ENCODE peak calls at places on chromosomes 16 and 17, in seven cellular contexts. One of them, this sample, is unnamed.

GRCh38 chr17:73354423-73355284 is 42.9 kb upstream of the CDC42EP4 start:
- DNase-seq in cardiac fibroblast: no peak
- DNase-seq in stimulated activated CD8-positive, alpha-beta memory T cell treated with anti-CD3 and anti-CD28 coated beads, Interleukin-15, amount 100 ng/mL, for 24 hours: no peak
- DNase-seq in NCI-H526 treated with DMSO at 0.1 percent for 48 hours: no peak
- DNase-seq in stimulated activated effector memory CD8-positive, alpha-beta T cell treated with anti-CD3 and anti-CD28 coated beads, Interleukin-12 subunit alpha, Interleukin-12 subunit beta, amount 100 ng/mL, for 72 hours: no peak
- DNase-seq in NCI-H1436: no peak
- DNase-seq in GM13977: no peak
- DNase-seq in this sample: no peak

GRCh38 chr16:67537636-67538591 is 9.3 kb downstream of the RIPOR1 start:
- DNase-seq in NCI-H526 treated with DMSO at 0.1 percent for 48 hours: no peak
- DNase-seq in GM13977: peak
- DNase-seq in stimulated activated CD8-positive, alpha-beta memory T cell treated with anti-CD3 and anti-CD28 coated beads, Interleukin-15, amount 100 ng/mL, for 24 hours: no peak
- DNase-seq in stimulated activated effector memory CD8-positive, alpha-beta T cell treated with anti-CD3 and anti-CD28 coated beads, Interleukin-12 subunit alpha, Interleukin-12 subunit beta, amount 100 ng/mL, for 72 hours: peak
- DNase-seq in NCI-H1436: no peak
- DNase-seq in cardiac fibroblast: no peak
- DNase-seq in this sample: peak

GRCh38 chr17:48726182-48726915 is 2.2 kb downstream of the HOXB13 start:
- DNase-seq in cardiac fibroblast: no peak
- DNase-seq in stimulated activated CD8-positive, alpha-beta memory T cell treated with anti-CD3 and anti-CD28 coated beads, Interleukin-15, amount 100 ng/mL, for 24 hours: no peak
- DNase-seq in NCI-H526 treated with DMSO at 0.1 percent for 48 hours: no peak
- DNase-seq in NCI-H1436: no peak
- DNase-seq in GM13977: no peak
- DNase-seq in stimulated activated effector memory CD8-positive, alpha-beta T cell treated with anti-CD3 and anti-CD28 coated beads, Interleukin-12 subunit alpha, Interleukin-12 subunit beta, amount 100 ng/mL, for 72 hours: no peak
- DNase-seq in this sample: no peak

GRCh38 chr16:56933828-56934598 is 2.1 kb downstream of the HERPUD1 start:
- DNase-seq in NCI-H1436: no peak
- DNase-seq in GM13977: no peak
- DNase-seq in stimulated activated effector memory CD8-positive, alpha-beta T cell treated with anti-CD3 and anti-CD28 coated beads, Interleukin-12 subunit alpha, Interleukin-12 subunit beta, amount 100 ng/mL, for 72 hours: no peak
- DNase-seq in stimulated activated CD8-positive, alpha-beta memory T cell treated with anti-CD3 and anti-CD28 coated beads, Interleukin-15, amount 100 ng/mL, for 24 hours: no peak
- DNase-seq in cardiac fibroblast: no peak
- DNase-seq in NCI-H526 treated with DMSO at 0.1 percent for 48 hours: no peak
- DNase-seq in this sample: no peak

GRCh38 chr16:3549906-3550305 is 27.3 kb downstream of the NLRC3 start:
- DNase-seq in cardiac fibroblast: no peak
- DNase-seq in NCI-H526 treated with DMSO at 0.1 percent for 48 hours: no peak
- DNase-seq in stimulated activated effector memory CD8-positive, alpha-beta T cell treated with anti-CD3 and anti-CD28 coated beads, Interleukin-12 subunit alpha, Interleukin-12 subunit beta, amount 100 ng/mL, for 72 hours: no peak
- DNase-seq in GM13977: no peak
- DNase-seq in NCI-H1436: no peak
- DNase-seq in stimulated activated CD8-positive, alpha-beta memory T cell treated with anti-CD3 and anti-CD28 coated beads, Interleukin-15, amount 100 ng/mL, for 24 hours: no peak
- DNase-seq in this sample: no peak

GRCh38 chr16:75580-76501 is 2.2 kb upstream of the MPG start:
- DNase-seq in stimulated activated CD8-positive, alpha-beta memory T cell treated with anti-CD3 and anti-CD28 coated beads, Interleukin-15, amount 100 ng/mL, for 24 hours: no peak
- DNase-seq in NCI-H526 treated with DMSO at 0.1 percent for 48 hours: no peak
- DNase-seq in stimulated activated effector memory CD8-positive, alpha-beta T cell treated with anti-CD3 and anti-CD28 coated beads, Interleukin-12 subunit alpha, Interleukin-12 subunit beta, amount 100 ng/mL, for 72 hours: no peak
- DNase-seq in cardiac fibroblast: peak
- DNase-seq in NCI-H1436: no peak
- DNase-seq in GM13977: no peak
- DNase-seq in this sample: no peak

GRCh38 chr17:3026125-3026855 is 37.1 kb downstream of the OR1D5 start:
- DNase-seq in NCI-H526 treated with DMSO at 0.1 percent for 48 hours: no peak
- DNase-seq in stimulated activated CD8-positive, alpha-beta memory T cell treated with anti-CD3 and anti-CD28 coated beads, Interleukin-15, amount 100 ng/mL, for 24 hours: no peak
- DNase-seq in cardiac fibroblast: no peak
- DNase-seq in stimulated activated effector memory CD8-positive, alpha-beta T cell treated with anti-CD3 and anti-CD28 coated beads, Interleukin-12 subunit alpha, Interleukin-12 subunit beta, amount 100 ng/mL, for 72 hours: no peak
- DNase-seq in NCI-H1436: no peak
- DNase-seq in GM13977: no peak
- DNase-seq in this sample: no peak

GRCh38 chr17:65182233-65182632 is 45.1 kb downstream of the RGS9 start:
- DNase-seq in NCI-H1436: no peak
- DNase-seq in cardiac fibroblast: no peak
- DNase-seq in stimulated activated CD8-positive, alpha-beta memory T cell treated with anti-CD3 and anti-CD28 coated beads, Interleukin-15, amount 100 ng/mL, for 24 hours: no peak
- DNase-seq in NCI-H526 treated with DMSO at 0.1 percent for 48 hours: no peak
- DNase-seq in stimulated activated effector memory CD8-positive, alpha-beta T cell treated with anti-CD3 and anti-CD28 coated beads, Interleukin-12 subunit alpha, Interleukin-12 subunit beta, amount 100 ng/mL, for 72 hours: no peak
- DNase-seq in GM13977: peak
- DNase-seq in this sample: no peak

GRCh38 chr16:3689731-3690130 is 27.6 kb downstream of the TRAP1 start:
- DNase-seq in cardiac fibroblast: no peak
- DNase-seq in NCI-H1436: no peak
- DNase-seq in GM13977: no peak
- DNase-seq in stimulated activated CD8-positive, alpha-beta memory T cell treated with anti-CD3 and anti-CD28 coated beads, Interleukin-15, amount 100 ng/mL, for 24 hours: no peak
- DNase-seq in stimulated activated effector memory CD8-positive, alpha-beta T cell treated with anti-CD3 and anti-CD28 coated beads, Interleukin-12 subunit alpha, Interleukin-12 subunit beta, amount 100 ng/mL, for 72 hours: no peak
- DNase-seq in NCI-H526 treated with DMSO at 0.1 percent for 48 hours: no peak
- DNase-seq in this sample: no peak

GRCh38 chr17:50147841-50148225 is 2.6 kb downstream of the PPP1R9B start:
- DNase-seq in stimulated activated effector memory CD8-positive, alpha-beta T cell treated with anti-CD3 and anti-CD28 coated beads, Interleukin-12 subunit alpha, Interleukin-12 subunit beta, amount 100 ng/mL, for 72 hours: no peak
- DNase-seq in NCI-H1436: no peak
- DNase-seq in GM13977: no peak
- DNase-seq in NCI-H526 treated with DMSO at 0.1 percent for 48 hours: no peak
- DNase-seq in stimulated activated CD8-positive, alpha-beta memory T cell treated with anti-CD3 and anti-CD28 coated beads, Interleukin-15, amount 100 ng/mL, for 24 hours: no peak
- DNase-seq in cardiac fibroblast: no peak
- DNase-seq in this sample: no peak

GRCh38 chr17:4605826-4606225 is 21.5 kb downstream of the SMTNL2 start:
- DNase-seq in NCI-H1436: no peak
- DNase-seq in cardiac fibroblast: peak
- DNase-seq in GM13977: no peak
- DNase-seq in stimulated activated effector memory CD8-positive, alpha-beta T cell treated with anti-CD3 and anti-CD28 coated beads, Interleukin-12 subunit alpha, Interleukin-12 subunit beta, amount 100 ng/mL, for 72 hours: no peak
- DNase-seq in stimulated activated CD8-positive, alpha-beta memory T cell treated with anti-CD3 and anti-CD28 coated beads, Interleukin-15, amount 100 ng/mL, for 24 hours: no peak
- DNase-seq in NCI-H526 treated with DMSO at 0.1 percent for 48 hours: no peak
- DNase-seq in this sample: no peak

GRCh38 chr17:75587718-75588545 is at the start of gene MYO15B:
- DNase-seq in NCI-H1436: peak
- DNase-seq in stimulated activated effector memory CD8-positive, alpha-beta T cell treated with anti-CD3 and anti-CD28 coated beads, Interleukin-12 subunit alpha, Interleukin-12 subunit beta, amount 100 ng/mL, for 72 hours: peak
- DNase-seq in GM13977: peak
- DNase-seq in cardiac fibroblast: no peak
- DNase-seq in stimulated activated CD8-positive, alpha-beta memory T cell treated with anti-CD3 and anti-CD28 coated beads, Interleukin-15, amount 100 ng/mL, for 24 hours: no peak
- DNase-seq in NCI-H526 treated with DMSO at 0.1 percent for 48 hours: no peak
- DNase-seq in this sample: peak

GRCh38 chr17:80812362-80813088 is 179.1 kb upstream of the CHMP6 start:
- DNase-seq in stimulated activated CD8-positive, alpha-beta memory T cell treated with anti-CD3 and anti-CD28 coated beads, Interleukin-15, amount 100 ng/mL, for 24 hours: no peak
- DNase-seq in cardiac fibroblast: no peak
- DNase-seq in stimulated activated effector memory CD8-positive, alpha-beta T cell treated with anti-CD3 and anti-CD28 coated beads, Interleukin-12 subunit alpha, Interleukin-12 subunit beta, amount 100 ng/mL, for 72 hours: no peak
- DNase-seq in NCI-H1436: no peak
- DNase-seq in GM13977: no peak
- DNase-seq in NCI-H526 treated with DMSO at 0.1 percent for 48 hours: no peak
- DNase-seq in this sample: no peak

GRCh38 chr16:85281181-85281580 is 168.9 kb upstream of the CIBAR2 start:
- DNase-seq in cardiac fibroblast: no peak
- DNase-seq in GM13977: no peak
- DNase-seq in stimulated activated effector memory CD8-positive, alpha-beta T cell treated with anti-CD3 and anti-CD28 coated beads, Interleukin-12 subunit alpha, Interleukin-12 subunit beta, amount 100 ng/mL, for 72 hours: no peak
- DNase-seq in NCI-H1436: peak
- DNase-seq in NCI-H526 treated with DMSO at 0.1 percent for 48 hours: no peak
- DNase-seq in stimulated activated CD8-positive, alpha-beta memory T cell treated with anti-CD3 and anti-CD28 coated beads, Interleukin-15, amount 100 ng/mL, for 24 hours: no peak
- DNase-seq in this sample: no peak

GRCh38 chr16:35196313-35196712 is 1736.9 kb downstream of the TP53TG3F start:
- DNase-seq in stimulated activated CD8-positive, alpha-beta memory T cell treated with anti-CD3 and anti-CD28 coated beads, Interleukin-15, amount 100 ng/mL, for 24 hours: no peak
- DNase-seq in NCI-H1436: no peak
- DNase-seq in GM13977: no peak
- DNase-seq in NCI-H526 treated with DMSO at 0.1 percent for 48 hours: no peak
- DNase-seq in stimulated activated effector memory CD8-positive, alpha-beta T cell treated with anti-CD3 and anti-CD28 coated beads, Interleukin-12 subunit alpha, Interleukin-12 subunit beta, amount 100 ng/mL, for 72 hours: no peak
- DNase-seq in cardiac fibroblast: no peak
- DNase-seq in this sample: no peak

GRCh38 chr16:82993874-82994375 is 367.2 kb downstream of the CDH13 start:
- DNase-seq in NCI-H526 treated with DMSO at 0.1 percent for 48 hours: no peak
- DNase-seq in GM13977: no peak
- DNase-seq in cardiac fibroblast: no peak
- DNase-seq in NCI-H1436: no peak
- DNase-seq in stimulated activated CD8-positive, alpha-beta memory T cell treated with anti-CD3 and anti-CD28 coated beads, Interleukin-15, amount 100 ng/mL, for 24 hours: no peak
- DNase-seq in stimulated activated effector memory CD8-positive, alpha-beta T cell treated with anti-CD3 and anti-CD28 coated beads, Interleukin-12 subunit alpha, Interleukin-12 subunit beta, amount 100 ng/mL, for 72 hours: no peak
- DNase-seq in this sample: no peak

GRCh38 chr16:68786685-68787418 is 49.8 kb downstream of the CDH1 start:
- DNase-seq in NCI-H1436: peak
- DNase-seq in GM13977: no peak
- DNase-seq in cardiac fibroblast: peak
- DNase-seq in stimulated activated effector memory CD8-positive, alpha-beta T cell treated with anti-CD3 and anti-CD28 coated beads, Interleukin-12 subunit alpha, Interleukin-12 subunit beta, amount 100 ng/mL, for 72 hours: no peak
- DNase-seq in NCI-H526 treated with DMSO at 0.1 percent for 48 hours: peak
- DNase-seq in stimulated activated CD8-positive, alpha-beta memory T cell treated with anti-CD3 and anti-CD28 coated beads, Interleukin-15, amount 100 ng/mL, for 24 hours: no peak
- DNase-seq in this sample: no peak

GRCh38 chr17:62714016-62714777 is 86.7 kb downstream of the MRC2 start:
- DNase-seq in cardiac fibroblast: peak
- DNase-seq in GM13977: no peak
- DNase-seq in NCI-H526 treated with DMSO at 0.1 percent for 48 hours: no peak
- DNase-seq in stimulated activated CD8-positive, alpha-beta memory T cell treated with anti-CD3 and anti-CD28 coated beads, Interleukin-15, amount 100 ng/mL, for 24 hours: no peak
- DNase-seq in NCI-H1436: no peak
- DNase-seq in stimulated activated effector memory CD8-positive, alpha-beta T cell treated with anti-CD3 and anti-CD28 coated beads, Interleukin-12 subunit alpha, Interleukin-12 subunit beta, amount 100 ng/mL, for 72 hours: no peak
- DNase-seq in this sample: no peak

GRCh38 chr17:70089513-70090148 is 14.6 kb downstream of the KCNJ16 start:
- DNase-seq in stimulated activated CD8-positive, alpha-beta memory T cell treated with anti-CD3 and anti-CD28 coated beads, Interleukin-15, amount 100 ng/mL, for 24 hours: no peak
- DNase-seq in cardiac fibroblast: no peak
- DNase-seq in stimulated activated effector memory CD8-positive, alpha-beta T cell treated with anti-CD3 and anti-CD28 coated beads, Interleukin-12 subunit alpha, Interleukin-12 subunit beta, amount 100 ng/mL, for 72 hours: no peak
- DNase-seq in NCI-H526 treated with DMSO at 0.1 percent for 48 hours: no peak
- DNase-seq in GM13977: no peak
- DNase-seq in NCI-H1436: no peak
- DNase-seq in this sample: no peak